ENCODE peak calls at places on chromosome 15, in eight cellular contexts. P is EL; O is NK-92 treated with Interleukin-12 subunit alpha and Interleukin-12 subunit beta, amount 100 ng/mL, for 24 hours; N is glomerular endothelial cell; B is LoVo; A is IMR-90; L is stimulated activated CD4-positive, alpha-beta T cell treated with anti-CD3 and anti-CD28 coated beads, Interleukin-2, amount 100 ng/mL, for 48 hours; F is endothelial cell. I is an unnamed sample.

GRCh38 chr15:91302588-91303439 is 202.8 kb downstream of the SV2B start:
- DNase-seq in P (peak), B (peak), F (peak), A (peak), N (peak), L (no peak), O (no peak), I (no peak)

GRCh38 chr15:67147410-67147949 is 82.1 kb downstream of the SMAD3 start:
- DNase-seq in B (no peak), F (no peak), N (no peak), P (no peak), L (no peak), A (no peak), O (no peak), I (no peak)

GRCh38 chr15:91706366-91707032 is 147.0 kb upstream of the SLCO3A1 start:
- DNase-seq in P (peak), F (peak), N (no peak), L (peak), O (peak), B (peak), A (peak), I (peak)

GRCh38 chr15:78438595-78439285 is 724 bp downstream of the IREB2 start:
- DNase-seq in F (peak), B (peak), O (peak), A (no peak), P (peak), N (no peak), L (peak), I (peak)

GRCh38 chr15:48582472-48583235 is 62.9 kb downstream of the FBN1 start:
- DNase-seq in A (peak), B (no peak), N (no peak), O (no peak), L (no peak), P (peak), F (no peak), I (no peak)

GRCh38 chr15:90001062-90001682 is at the start of gene ZNF710:
- DNase-seq in N (no peak), F (peak), L (peak), B (peak), A (peak), O (peak), P (peak), I (no peak)

GRCh38 chr15:68305420-68305871 is 27.9 kb downstream of the FEM1B start:
- DNase-seq in O (no peak), B (no peak), A (no peak), F (no peak), N (no peak), L (no peak), P (no peak), I (no peak)

GRCh38 chr15:80527406-80527805 is 123.2 kb downstream of the ARNT2 start:
- DNase-seq in L (no peak), A (no peak), F (no peak), P (no peak), N (no peak), O (no peak), B (no peak), I (no peak)

GRCh38 chr15:31299588-31300207 is 26.9 kb upstream of the KLF13 start:
- DNase-seq in B (no peak), L (no peak), F (no peak), A (no peak), N (no peak), P (no peak), O (no peak), I (no peak)

GRCh38 chr15:53978248-53978906 is at the start of gene UNC13C:
- DNase-seq in N (no peak), P (no peak), A (no peak), B (no peak), F (peak), O (no peak), L (no peak), I (no peak)

GRCh38 chr15:29844290-29844903 is 22.1 kb upstream of the TJP1 start:
- DNase-seq in L (no peak), P (peak), B (no peak), A (peak), N (no peak), F (no peak), O (no peak), I (no peak)

GRCh38 chr15:50181983-50182232 is at the start of gene SLC27A2:
- DNase-seq in A (peak), F (no peak), P (peak), N (no peak), B (peak), O (peak), L (no peak), I (no peak)

GRCh38 chr15:91710072-91710471 is 143.4 kb upstream of the SLCO3A1 start:
- DNase-seq in A (no peak), P (no peak), B (no peak), O (peak), F (no peak), N (no peak), L (no peak), I (no peak)

GRCh38 chr15:58240191-58240932 is 102.2 kb downstream of the AQP9 start:
- DNase-seq in B (no peak), N (no peak), P (no peak), F (no peak), O (no peak), L (no peak), A (no peak), I (no peak)

GRCh38 chr15:62248277-62248974 is 83.3 kb upstream of the C2CD4B start:
- DNase-seq in F (no peak), N (no peak), L (no peak), O (no peak), A (peak), B (no peak), P (no peak), I (no peak)

GRCh38 chr15:96869122-96869521 is 538.6 kb downstream of the NR2F2 start:
- DNase-seq in O (no peak), F (no peak), A (no peak), P (peak), L (no peak), B (no peak), N (no peak), I (no peak)

GRCh38 chr15:62950455-62950854 is 92.1 kb upstream of the TPM1 start:
- DNase-seq in B (no peak), P (no peak), O (no peak), F (no peak), A (no peak), N (no peak), L (no peak), I (no peak)

GRCh38 chr15:51579012-51579411 is 43.6 kb downstream of the DMXL2 start:
- DNase-seq in N (no peak), L (no peak), A (no peak), B (no peak), F (no peak), P (no peak), O (no peak), I (no peak)

GRCh38 chr15:68402432-68403160 is 29.4 kb downstream of the ITGA11 start:
- DNase-seq in L (no peak), N (no peak), B (no peak), F (no peak), O (no peak), A (no peak), P (no peak), I (no peak)

GRCh38 chr15:78206326-78207109 is 27.8 kb downstream of the ACSBG1 start:
- DNase-seq in O (no peak), B (no peak), N (no peak), L (no peak), A (peak), P (peak), F (no peak), I (no peak)

GRCh38 chr15:82072926-82073537 is 27.2 kb upstream of the MEX3B start:
- DNase-seq in A (no peak), F (no peak), B (no peak), N (no peak), L (no peak), O (no peak), P (no peak), I (no peak)

GRCh38 chr15:52559583-52559982 is 9.2 kb downstream of the ARPP19 start:
- DNase-seq in O (no peak), F (no peak), N (no peak), P (peak), A (peak), L (peak), B (no peak), I (peak)

GRCh38 chr15:73051811-73052678 is at the start of gene NEO1:
- DNase-seq in A (peak), F (peak), P (peak), O (no peak), L (peak), B (peak), N (no peak), I (peak)

GRCh38 chr15:101549647-101550046 is 60.1 kb upstream of the PCSK6 start:
- DNase-seq in P (no peak), N (no peak), B (no peak), A (no peak), F (no peak), L (no peak), O (no peak), I (no peak)